ENCODE peak calls at places on chromosomes 16 and 17, in six cellular contexts. One of them, this sample, is unnamed.

GRCh38 chr16:17803625-17804410 is 333.1 kb upstream of the XYLT1 start:
- DNase-seq in brain microvascular endothelial cell: peak
- DNase-seq in psoas muscle: no peak
- DNase-seq in GM13976: no peak
- DNase-seq in lung: no peak
- DNase-seq in fibroblast of lung: peak
- DNase-seq in this sample: no peak

GRCh38 chr16:15434425-15435215 is at the start of gene BMERB1:
- DNase-seq in brain microvascular endothelial cell: peak
- DNase-seq in psoas muscle: peak
- DNase-seq in GM13976: peak
- DNase-seq in lung: peak
- DNase-seq in fibroblast of lung: peak
- DNase-seq in this sample: no peak

GRCh38 chr17:15290605-15291004 is 25.5 kb upstream of the PMP22 start:
- DNase-seq in brain microvascular endothelial cell: no peak
- DNase-seq in psoas muscle: no peak
- DNase-seq in GM13976: no peak
- DNase-seq in lung: no peak
- DNase-seq in fibroblast of lung: no peak
- DNase-seq in this sample: no peak

GRCh38 chr16:78479723-78480122 is 380.3 kb downstream of the WWOX start:
- DNase-seq in brain microvascular endothelial cell: no peak
- DNase-seq in psoas muscle: no peak
- DNase-seq in GM13976: no peak
- DNase-seq in lung: no peak
- DNase-seq in fibroblast of lung: no peak
- DNase-seq in this sample: no peak

GRCh38 chr17:62981933-62982332 is 15.9 kb downstream of the TANC2 start:
- DNase-seq in brain microvascular endothelial cell: no peak
- DNase-seq in psoas muscle: no peak
- DNase-seq in GM13976: no peak
- DNase-seq in lung: no peak
- DNase-seq in fibroblast of lung: no peak
- DNase-seq in this sample: no peak

GRCh38 chr16:23357761-23358290 is 55.7 kb downstream of the SCNN1B start:
- DNase-seq in brain microvascular endothelial cell: no peak
- DNase-seq in psoas muscle: no peak
- DNase-seq in GM13976: no peak
- DNase-seq in lung: no peak
- DNase-seq in fibroblast of lung: no peak
- DNase-seq in this sample: no peak

GRCh38 chr17:75105269-75106080 is 4.3 kb upstream of the ARMC7 start:
- DNase-seq in brain microvascular endothelial cell: peak
- DNase-seq in psoas muscle: peak
- DNase-seq in GM13976: peak
- DNase-seq in lung: peak
- DNase-seq in fibroblast of lung: no peak
- DNase-seq in this sample: peak

GRCh38 chr16:64736887-64737286 is 385.0 kb downstream of the CDH11 start:
- DNase-seq in brain microvascular endothelial cell: no peak
- DNase-seq in psoas muscle: no peak
- DNase-seq in GM13976: no peak
- DNase-seq in lung: no peak
- DNase-seq in fibroblast of lung: no peak
- DNase-seq in this sample: no peak

GRCh38 chr17:40550608-40551007 is 14.7 kb downstream of the CCR7 start:
- DNase-seq in brain microvascular endothelial cell: peak
- DNase-seq in psoas muscle: peak
- DNase-seq in GM13976: peak
- DNase-seq in lung: peak
- DNase-seq in fibroblast of lung: peak
- DNase-seq in this sample: no peak

GRCh38 chr16:31407406-31407805 is 14.3 kb downstream of the ITGAD start:
- DNase-seq in brain microvascular endothelial cell: no peak
- DNase-seq in psoas muscle: no peak
- DNase-seq in GM13976: no peak
- DNase-seq in lung: no peak
- DNase-seq in fibroblast of lung: no peak
- DNase-seq in this sample: no peak

GRCh38 chr17:15513058-15513858 is 45.8 kb upstream of the CDRT4 start:
- DNase-seq in brain microvascular endothelial cell: no peak
- DNase-seq in psoas muscle: no peak
- DNase-seq in GM13976: no peak
- DNase-seq in lung: no peak
- DNase-seq in fibroblast of lung: peak
- DNase-seq in this sample: no peak

GRCh38 chr16:1506494-1507213 is 13.5 kb downstream of the TELO2 start:
- DNase-seq in brain microvascular endothelial cell: no peak
- DNase-seq in psoas muscle: no peak
- DNase-seq in GM13976: no peak
- DNase-seq in lung: no peak
- DNase-seq in fibroblast of lung: no peak
- DNase-seq in this sample: no peak

GRCh38 chr16:19460397-19460796 is 42.7 kb downstream of the TMC5 start:
- DNase-seq in brain microvascular endothelial cell: no peak
- DNase-seq in psoas muscle: no peak
- DNase-seq in GM13976: no peak
- DNase-seq in lung: no peak
- DNase-seq in fibroblast of lung: no peak
- DNase-seq in this sample: no peak

DNA sequence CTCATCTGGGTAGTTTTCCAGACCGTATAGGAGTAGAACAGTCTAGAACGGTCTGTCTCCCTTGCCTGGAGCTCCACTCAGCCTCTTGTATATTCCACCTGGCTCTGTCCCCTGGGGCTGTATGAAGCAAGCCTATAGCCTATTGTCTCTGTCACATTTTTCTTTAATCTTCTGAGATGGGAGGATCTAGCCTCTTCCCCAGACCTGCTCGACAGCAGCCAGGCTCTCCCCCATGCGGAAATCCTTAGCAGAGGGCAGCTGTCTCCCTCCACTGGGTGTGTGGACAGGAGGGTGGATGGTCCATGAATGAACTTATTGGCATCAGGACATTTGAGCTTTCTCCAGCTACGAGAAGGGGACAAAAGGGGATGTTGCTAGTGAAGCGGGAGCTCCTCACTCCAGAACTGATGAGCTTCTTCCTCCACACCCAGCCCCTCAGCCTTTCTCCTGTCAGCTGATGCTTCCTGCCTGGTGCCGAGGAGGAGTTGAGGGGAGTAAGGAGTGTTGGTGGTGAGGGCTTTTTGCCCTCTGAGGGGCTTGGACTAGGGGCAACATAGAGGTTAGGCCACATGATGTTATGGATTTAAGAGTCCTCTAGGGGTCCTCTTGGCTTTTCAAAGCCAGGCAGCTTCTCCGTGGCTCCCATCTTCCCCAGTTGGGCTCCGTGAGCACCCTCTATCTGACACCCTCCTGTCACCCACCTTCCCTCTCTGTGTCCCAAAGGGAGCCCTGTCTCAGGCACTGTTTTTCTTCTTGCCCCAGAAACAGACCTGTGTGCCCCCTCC is 28.0 kb downstream of the ARHGAP23 start:
- DNase-seq in brain microvascular endothelial cell: no peak
- DNase-seq in psoas muscle: no peak
- DNase-seq in GM13976: no peak
- DNase-seq in lung: no peak
- DNase-seq in fibroblast of lung: no peak
- DNase-seq in this sample: no peak
- TF ChIP-seq CTCF in brain microvascular endothelial cell: peak
- TF ChIP-seq CTCF in psoas muscle: no peak
- TF ChIP-seq CTCF in GM13976: no peak
- TF ChIP-seq CTCF in lung: no peak
- TF ChIP-seq CTCF in fibroblast of lung: peak
- TF ChIP-seq CTCF in this sample: no peak

GRCh38 chr17:39194089-39194984 is 3.1 kb downstream of the CACNB1 start:
- DNase-seq in brain microvascular endothelial cell: peak
- DNase-seq in psoas muscle: peak
- DNase-seq in GM13976: no peak
- DNase-seq in lung: peak
- DNase-seq in fibroblast of lung: peak
- DNase-seq in this sample: no peak
- TF ChIP-seq CTCF in brain microvascular endothelial cell: peak
- TF ChIP-seq CTCF in psoas muscle: peak
- TF ChIP-seq CTCF in GM13976: no peak
- TF ChIP-seq CTCF in lung: no peak
- TF ChIP-seq CTCF in fibroblast of lung: peak
- TF ChIP-seq CTCF in this sample: no peak

GRCh38 chr17:50682938-50683337 is 24.8 kb downstream of the ANKRD40 start:
- DNase-seq in brain microvascular endothelial cell: no peak
- DNase-seq in psoas muscle: no peak
- DNase-seq in GM13976: no peak
- DNase-seq in lung: no peak
- DNase-seq in fibroblast of lung: no peak
- DNase-seq in this sample: no peak

GRCh38 chr17:50680126-50680525 is 27.6 kb downstream of the ANKRD40 start:
- DNase-seq in brain microvascular endothelial cell: no peak
- DNase-seq in psoas muscle: no peak
- DNase-seq in GM13976: no peak
- DNase-seq in lung: no peak
- DNase-seq in fibroblast of lung: no peak
- DNase-seq in this sample: no peak

GRCh38 chr17:50683434-50684287 is 24.1 kb downstream of the ANKRD40 start:
- DNase-seq in brain microvascular endothelial cell: no peak
- DNase-seq in psoas muscle: no peak
- DNase-seq in GM13976: peak
- DNase-seq in lung: no peak
- DNase-seq in fibroblast of lung: no peak
- DNase-seq in this sample: no peak

GRCh38 chr17:50682441-50682840 is 25.3 kb downstream of the ANKRD40 start:
- DNase-seq in brain microvascular endothelial cell: no peak
- DNase-seq in psoas muscle: no peak
- DNase-seq in GM13976: no peak
- DNase-seq in lung: no peak
- DNase-seq in fibroblast of lung: no peak
- DNase-seq in this sample: no peak

GRCh38 chr17:50681260-50682200 is 26.2 kb downstream of the ANKRD40 start:
- DNase-seq in brain microvascular endothelial cell: peak
- DNase-seq in psoas muscle: no peak
- DNase-seq in GM13976: peak
- DNase-seq in lung: no peak
- DNase-seq in fibroblast of lung: peak
- DNase-seq in this sample: no peak
- TF ChIP-seq CTCF in brain microvascular endothelial cell: peak
- TF ChIP-seq CTCF in psoas muscle: peak
- TF ChIP-seq CTCF in GM13976: no peak
- TF ChIP-seq CTCF in lung: peak
- TF ChIP-seq CTCF in fibroblast of lung: peak
- TF ChIP-seq CTCF in this sample: no peak

DNA sequence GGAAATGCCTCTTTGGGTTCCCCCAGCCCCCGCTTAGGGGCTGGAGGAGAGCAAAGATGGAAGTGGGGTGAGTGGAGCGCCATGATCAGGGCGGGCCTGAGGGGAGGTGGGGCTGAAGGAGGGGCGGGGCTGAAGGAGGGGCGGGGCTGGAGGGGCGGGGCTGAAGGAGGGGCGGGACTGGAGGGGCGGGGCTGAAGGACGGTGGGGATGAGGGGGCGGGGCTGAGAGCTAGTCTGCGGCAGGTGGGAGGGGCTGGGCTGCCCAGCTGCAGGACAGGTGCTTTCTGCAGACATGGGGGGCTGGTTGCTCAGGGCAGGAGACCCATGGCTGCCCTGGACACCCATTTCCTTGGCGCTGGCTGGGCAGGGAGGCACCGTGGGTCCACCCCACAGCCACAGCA is 39.1 kb upstream of the PABPN1L start:
- DNase-seq in brain microvascular endothelial cell: no peak
- DNase-seq in psoas muscle: no peak
- DNase-seq in GM13976: peak
- DNase-seq in lung: no peak
- DNase-seq in fibroblast of lung: no peak
- DNase-seq in this sample: peak
- TF ChIP-seq CTCF in brain microvascular endothelial cell: no peak
- TF ChIP-seq CTCF in psoas muscle: no peak
- TF ChIP-seq CTCF in GM13976: no peak
- TF ChIP-seq CTCF in lung: no peak
- TF ChIP-seq CTCF in fibroblast of lung: no peak
- TF ChIP-seq CTCF in this sample: no peak

DNA sequence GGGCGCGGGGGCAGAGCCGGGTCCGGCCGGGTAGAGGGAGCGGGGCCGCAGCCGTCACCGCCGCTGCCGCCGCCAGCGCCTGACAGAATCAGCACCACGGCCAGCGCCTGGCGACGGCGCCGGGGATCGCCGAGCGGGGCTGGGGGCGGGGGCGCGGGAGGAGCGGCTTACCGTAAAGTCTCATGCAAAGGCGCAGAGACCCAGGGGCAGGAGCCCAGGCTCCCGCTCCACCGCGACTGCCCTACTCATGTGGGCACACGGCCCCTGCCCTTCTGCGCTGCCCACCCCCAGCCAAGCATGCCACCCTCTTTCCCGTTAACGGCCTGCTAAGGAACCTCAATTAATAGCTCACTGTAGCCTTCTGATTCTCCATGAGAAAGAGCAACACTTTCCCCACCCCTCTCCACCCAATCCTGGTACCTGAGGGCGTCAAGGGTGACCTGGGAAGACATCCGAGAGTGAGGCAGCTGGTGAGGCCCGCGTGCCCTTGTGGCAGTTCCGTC is at the start of gene SEZ6:
- DNase-seq in brain microvascular endothelial cell: peak
- DNase-seq in psoas muscle: peak
- DNase-seq in GM13976: peak
- DNase-seq in lung: peak
- DNase-seq in fibroblast of lung: peak
- DNase-seq in this sample: peak
- TF ChIP-seq CTCF in brain microvascular endothelial cell: no peak
- TF ChIP-seq CTCF in psoas muscle: peak
- TF ChIP-seq CTCF in GM13976: no peak
- TF ChIP-seq CTCF in lung: no peak
- TF ChIP-seq CTCF in fibroblast of lung: no peak
- TF ChIP-seq CTCF in this sample: no peak

DNA sequence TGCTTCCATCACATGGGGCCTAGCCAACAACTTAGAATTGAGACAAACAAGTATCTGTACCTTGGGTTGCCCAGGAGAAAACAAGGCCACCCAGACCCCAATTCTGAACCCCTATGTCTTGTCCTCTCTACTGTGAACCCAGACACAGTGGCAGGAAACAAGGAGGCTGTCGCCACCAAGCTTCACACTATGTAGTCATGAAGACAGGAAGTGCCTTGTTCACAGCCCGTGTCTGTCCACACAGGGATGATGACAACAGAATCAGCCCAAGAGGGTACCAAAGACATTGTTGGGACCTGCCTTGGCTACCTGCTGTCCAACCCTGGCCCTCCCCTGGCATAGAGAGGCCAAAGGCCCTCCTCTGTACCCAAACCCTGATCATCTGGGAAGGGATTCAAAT is 84.8 kb downstream of the CDYL2 start:
- DNase-seq in brain microvascular endothelial cell: no peak
- DNase-seq in psoas muscle: no peak
- DNase-seq in GM13976: peak
- DNase-seq in lung: no peak
- DNase-seq in fibroblast of lung: no peak
- DNase-seq in this sample: peak
- TF ChIP-seq CTCF in brain microvascular endothelial cell: no peak
- TF ChIP-seq CTCF in psoas muscle: no peak
- TF ChIP-seq CTCF in GM13976: no peak
- TF ChIP-seq CTCF in lung: no peak
- TF ChIP-seq CTCF in fibroblast of lung: no peak
- TF ChIP-seq CTCF in this sample: no peak

GRCh38 chr17:45293413-45294211 is 23.2 kb downstream of the MAP3K14 start:
- DNase-seq in brain microvascular endothelial cell: peak
- DNase-seq in psoas muscle: peak
- DNase-seq in GM13976: peak
- DNase-seq in lung: peak
- DNase-seq in fibroblast of lung: peak
- DNase-seq in this sample: no peak
- TF ChIP-seq CTCF in brain microvascular endothelial cell: peak
- TF ChIP-seq CTCF in psoas muscle: no peak
- TF ChIP-seq CTCF in GM13976: no peak
- TF ChIP-seq CTCF in lung: no peak
- TF ChIP-seq CTCF in fibroblast of lung: no peak
- TF ChIP-seq CTCF in this sample: no peak